ENCODE peak calls at places on chromosomes 3 and 15, in six cellular contexts. B is K562, P is A549, F is GM12878, A is SK-N-SH, X is HepG2. D is an unnamed sample.

GRCh38 chr15:28977377-28978010 is 91.7 kb downstream of the APBA2 start:
- DNase-seq in X (no peak), A (no peak), P (peak; percentile 91), F (no peak), B (no peak), D (peak; percentile 98)

GRCh38 chr15:43868412-43868811 is 41.6 kb downstream of the WDR76 start:
- DNase-seq in B (no peak), P (no peak), F (no peak), X (no peak), A (no peak), D (no peak)

GRCh38 chr15:84947947-84948830 is 33.5 kb upstream of the PDE8A start:
- DNase-seq in B (peak; percentile 45), F (no peak), P (peak; percentile 43), X (no peak), A (no peak), D (peak; percentile 96)

GRCh38 chr15:98142584-98142983 is 182.1 kb downstream of the ARRDC4 start:
- DNase-seq in B (no peak), P (no peak), A (no peak), F (no peak), X (no peak), D (no peak)

GRCh38 chr15:52518487-52518886 is 10.2 kb downstream of the MYO5A start:
- DNase-seq in X (no peak), P (no peak), B (no peak), A (no peak), F (no peak), D (peak; percentile 63)

GRCh38 chr3:65268411-65268810 is 580.6 kb upstream of the ADAMTS9 start:
- DNase-seq in F (no peak), B (no peak), X (no peak), P (no peak), A (no peak), D (no peak)

GRCh38 chr15:76185716-76186115 is 125.6 kb downstream of the ETFA start:
- DNase-seq in X (peak; percentile 72), B (peak; percentile 68), P (peak; percentile 83), A (no peak), F (no peak), D (peak; percentile 75)

GRCh38 chr3:73384091-73384906 is 240.4 kb downstream of the PDZRN3 start:
- DNase-seq in A (no peak), P (no peak), B (no peak), X (no peak), F (no peak), D (no peak)

GRCh38 chr3:13710251-13710650 is 161.3 kb downstream of the FBLN2 start:
- DNase-seq in F (no peak), P (no peak), X (no peak), A (no peak), B (no peak), D (no peak)

GRCh38 chr15:41417812-41418211 is 917 bp downstream of the RTF1 start:
- DNase-seq in X (no peak), A (no peak), F (no peak), P (no peak), B (no peak), D (peak; percentile 15)

GRCh38 chr3:136266468-136266867 is 16.3 kb downstream of the PCCB start:
- DNase-seq in B (no peak), X (peak; percentile 16), P (peak; percentile 60), F (no peak), A (no peak), D (peak; percentile 83)

GRCh38 chr3:135757421-135757820 is 208.1 kb upstream of the PPP2R3A start:
- DNase-seq in B (no peak), P (no peak), F (no peak), X (no peak), A (no peak), D (no peak)

DNA sequence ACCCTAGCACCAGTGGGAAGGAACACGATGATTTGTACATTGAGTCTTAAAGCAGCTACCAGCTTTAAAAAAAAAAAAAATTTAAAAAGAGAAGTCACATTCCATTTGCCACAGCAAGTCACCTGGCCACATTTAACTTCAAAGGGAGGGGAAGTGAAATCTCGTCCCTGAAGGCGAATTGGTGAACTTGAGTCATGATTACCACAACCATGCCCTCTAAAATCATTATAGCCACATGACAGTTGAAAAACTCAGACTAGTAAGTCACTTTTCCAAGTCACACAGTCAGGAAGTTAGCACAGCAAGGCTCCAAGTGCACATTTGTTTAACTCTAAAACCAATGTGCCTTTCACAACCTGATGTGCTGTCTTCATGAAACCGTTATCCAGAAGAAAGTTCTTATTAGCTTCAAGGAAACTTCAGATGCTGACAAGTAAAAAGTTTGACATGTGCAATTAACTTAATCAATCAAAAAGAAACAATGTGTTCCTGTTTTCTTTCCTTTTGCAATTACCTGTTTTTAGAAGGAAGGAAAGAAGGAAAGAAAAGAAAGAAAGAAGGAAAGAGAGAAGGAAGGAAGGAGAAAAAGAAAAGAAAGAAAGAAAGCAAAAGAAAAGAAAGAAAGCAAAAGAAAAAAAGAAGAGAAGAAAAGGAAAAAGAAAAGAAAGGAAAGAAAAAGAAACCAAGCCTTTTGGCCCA is 8.3 kb upstream of the THSD4 start:
- DNase-seq in B (no peak), A (no peak), F (peak; percentile 21), P (no peak), X (no peak), D (no peak)
- TF ChIP-seq SMC3 in B (no peak), A (no peak), F (no peak), P (no peak), X (no peak), D (no peak)

DNA sequence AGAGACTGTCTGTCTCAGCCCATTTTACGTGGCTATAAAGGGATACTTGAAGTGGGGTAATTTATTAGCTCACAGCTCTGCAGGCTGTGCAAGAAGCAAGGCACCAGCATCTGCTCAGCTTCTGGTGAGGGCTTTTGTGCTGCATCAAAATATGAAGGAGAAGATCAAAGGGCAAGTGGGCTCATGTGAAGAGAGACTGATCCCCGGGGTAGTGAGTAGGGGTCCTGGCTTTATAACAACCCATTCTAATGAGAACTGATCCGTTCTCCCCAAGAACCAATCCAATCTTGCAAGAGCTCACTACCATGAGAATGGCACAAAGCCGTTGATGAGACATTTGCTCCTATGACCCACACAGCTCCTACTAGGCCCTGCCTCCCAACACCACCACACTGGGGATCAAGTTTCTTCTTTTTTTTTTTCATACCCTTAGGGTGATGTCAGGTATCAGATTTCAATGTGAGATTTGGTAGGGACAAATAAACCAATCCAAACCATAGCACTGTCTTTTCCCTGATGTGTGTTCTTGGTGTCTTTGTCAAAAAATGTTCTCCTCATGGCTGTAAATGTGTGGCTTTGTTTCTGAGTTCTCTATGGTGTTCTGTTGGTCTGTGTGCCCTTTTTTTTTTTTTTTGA is 63.3 kb downstream of the IQGAP1 start:
- DNase-seq in A (no peak), F (no peak), P (peak; percentile 9), X (no peak), B (no peak), D (peak; percentile 87)
- TF ChIP-seq SMC3 in A (no peak), F (no peak), P (no peak), X (no peak), B (no peak), D (no peak)

DNA sequence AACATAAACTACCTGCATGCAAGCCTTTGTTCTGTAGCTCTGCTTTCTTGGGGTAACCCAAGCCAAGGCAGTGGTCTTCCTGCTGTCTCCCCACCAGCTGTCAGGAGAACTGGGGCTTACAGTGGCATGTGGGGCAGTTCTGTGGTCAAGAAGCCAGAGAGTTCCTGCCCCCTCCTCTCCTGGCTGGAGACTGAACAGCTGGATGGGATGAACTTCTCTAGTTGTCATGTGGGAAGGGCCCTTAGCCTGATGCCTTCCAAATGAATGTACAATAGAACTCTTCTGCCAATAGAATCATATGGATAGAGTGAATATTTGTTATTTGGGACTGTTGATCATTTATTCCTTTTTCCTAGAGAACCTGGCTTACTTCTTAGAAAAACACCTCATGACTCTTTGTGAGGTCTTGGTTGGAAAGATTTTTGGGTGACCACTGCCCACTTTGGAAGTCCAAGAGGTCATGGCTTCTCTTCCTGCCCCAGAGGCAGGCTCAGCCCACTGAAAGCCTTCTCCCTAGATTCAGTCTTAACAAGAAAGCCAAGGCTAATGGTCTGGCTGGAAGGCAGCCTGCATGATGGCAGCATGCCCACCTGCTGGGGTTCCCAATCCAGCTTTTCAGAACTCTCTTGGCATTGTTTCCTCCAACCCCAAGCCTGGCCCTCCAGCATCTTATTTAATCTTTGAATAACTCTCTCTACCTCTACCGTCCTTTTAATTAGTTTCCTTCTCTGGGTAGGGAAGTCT is 462.9 kb upstream of the PROK2 start:
- DNase-seq in X (no peak), P (no peak), F (no peak), A (no peak), B (no peak), D (no peak)
- TF ChIP-seq SMC3 in X (no peak), P (no peak), F (no peak), A (no peak), B (no peak), D (no peak)

GRCh38 chr15:86087808-86088207 is 8.1 kb downstream of the AGBL1 start:
- DNase-seq in B (no peak), F (no peak), A (no peak), X (no peak), P (no peak), D (no peak)
- TF ChIP-seq SMC3 in B (no peak), F (no peak), A (no peak), X (no peak), P (no peak), D (no peak)

DNA sequence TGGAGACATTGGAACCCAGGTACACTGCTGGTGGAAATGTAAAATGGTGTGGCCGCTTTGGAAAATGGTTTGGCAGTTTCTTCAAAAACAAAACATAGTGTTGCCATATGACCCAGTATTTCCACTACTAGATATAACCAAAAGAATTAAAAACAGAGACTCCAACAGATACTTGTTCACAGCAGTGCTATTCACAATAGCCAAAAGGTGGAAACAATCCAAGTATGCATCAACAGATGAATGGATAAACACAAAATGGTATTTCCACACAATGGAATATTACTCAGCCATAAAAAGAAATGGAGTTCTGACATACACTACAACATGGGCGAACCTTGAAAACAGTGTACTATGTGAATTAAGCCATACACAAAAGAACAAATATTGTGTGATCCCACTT is 59.4 kb upstream of the TIMP4 start:
- DNase-seq in B (no peak), X (no peak), F (no peak), P (no peak), A (no peak), D (no peak)
- TF ChIP-seq SMC3 in B (no peak), X (no peak), F (no peak), P (no peak), A (no peak), D (no peak)

GRCh38 chr3:46926871-46927717 is 49.5 kb downstream of the CCDC12 start:
- DNase-seq in P (no peak), B (no peak), X (no peak), F (peak; percentile 98), A (no peak), D (no peak)
- TF ChIP-seq SMC3 in P (no peak), B (no peak), X (no peak), F (no peak), A (no peak), D (no peak)

GRCh38 chr3:32121137-32121536 is 14.7 kb downstream of the GPD1L start:
- DNase-seq in B (no peak), P (no peak), F (no peak), A (no peak), X (no peak), D (no peak)
- TF ChIP-seq SMC3 in B (no peak), P (no peak), F (no peak), A (no peak), X (no peak), D (no peak)

D was measured in IMR-90.